ENCODE peak calls at places on chromosomes 6 and 20, in ten cellular contexts. B, T, U, A, X, G, S, L, R and N are unnamed samples.

GRCh38 chr6:134517145-134517658 is 199.3 kb upstream of the SGK1 start:
- DNase-seq in U (peak; percentile 93), A (peak; percentile 90), R (peak; percentile 87), G (peak; percentile 98), S (peak; percentile 90), X (peak; percentile 94), L (peak; percentile 75), T (peak; percentile 69), B (peak; percentile 81), N (peak; percentile 84)

GRCh38 chr6:142377112-142377848 is 75.5 kb downstream of the ADGRG6 start:
- DNase-seq in X (no peak), A (no peak), B (no peak), S (no peak), U (no peak), R (no peak), G (peak; percentile 53), L (no peak), T (no peak), N (peak; percentile 95)

GRCh38 chr6:75893058-75893775 is 144.2 kb downstream of the MYO6 start:
- DNase-seq in S (peak; percentile 83), R (no peak), L (no peak), T (peak; percentile 5), G (peak; percentile 91), A (no peak), X (peak; percentile 71), B (no peak), U (peak; percentile 79), N (peak; percentile 68)

GRCh38 chr6:47852727-47853126 is 70.9 kb downstream of the OPN5 start:
- DNase-seq in B (no peak), R (no peak), L (no peak), A (no peak), G (no peak), X (no peak), S (no peak), U (peak; percentile 2), T (no peak), N (peak; percentile 85)

GRCh38 chr6:7112741-7113313 is 5.1 kb downstream of the RREB1 start:
- DNase-seq in G (no peak), U (no peak), X (peak; percentile 64), L (no peak), S (no peak), T (no peak), R (no peak), A (no peak), B (no peak), N (peak; percentile 74)

GRCh38 chr6:128554302-128554701 is 33.9 kb upstream of the PTPRK start:
- DNase-seq in U (peak; percentile 33), G (peak; percentile 44), T (no peak), R (no peak), S (peak; percentile 14), B (no peak), A (no peak), L (no peak), X (peak; percentile 4), N (peak; percentile 52)

GRCh38 chr6:31126416-31127175 is 6.3 kb upstream of the CDSN start:
- DNase-seq in G (no peak), L (no peak), A (no peak), X (no peak), U (no peak), R (no peak), S (no peak), T (no peak), B (no peak), N (no peak)

GRCh38 chr6:105522626-105523322 is 119.9 kb upstream of the PREP start:
- DNase-seq in G (peak; percentile 40), X (no peak), A (no peak), S (peak; percentile 19), B (no peak), R (no peak), T (no peak), L (no peak), U (peak; percentile 16), N (peak; percentile 64)

GRCh38 chr6:114707081-114707480 is 364.3 kb upstream of the HS3ST5 start:
- DNase-seq in U (no peak), T (no peak), B (no peak), L (no peak), R (no peak), G (no peak), S (no peak), A (no peak), X (no peak), N (no peak)

GRCh38 chr20:33370296-33370695 is 31.0 kb downstream of the CDK5RAP1 start:
- DNase-seq in U (no peak), X (no peak), B (no peak), R (no peak), G (no peak), T (no peak), S (no peak), L (no peak), A (peak; percentile 42), N (peak; percentile 44)

GRCh38 chr20:57704245-57704644 is 5.6 kb downstream of the PMEPA1 start:
- DNase-seq in A (no peak), X (no peak), U (no peak), L (no peak), R (no peak), S (no peak), T (no peak), G (no peak), B (no peak), N (no peak)

DNA sequence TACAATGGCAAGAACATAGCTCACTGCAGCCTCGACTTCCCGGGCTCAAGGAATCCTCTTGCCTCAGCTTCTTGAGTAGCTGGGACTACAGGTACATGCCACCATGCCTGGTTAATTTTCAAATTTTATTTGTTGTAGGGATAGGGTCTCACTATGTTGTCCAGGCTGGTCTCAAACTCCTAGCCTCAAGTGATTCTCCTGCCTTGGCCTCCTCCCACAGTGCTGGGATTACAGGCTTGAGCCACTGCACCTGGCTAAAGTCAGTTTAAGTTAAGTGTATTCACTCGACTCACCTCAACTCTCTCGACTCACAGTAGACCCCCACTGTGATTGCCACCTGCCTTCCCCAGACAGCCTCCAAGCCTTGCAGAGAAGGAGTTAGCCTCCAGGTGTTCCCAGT is 40.2 kb downstream of the CEBPB start:
- DNase-seq in R (no peak), L (no peak), A (no peak), T (no peak), U (no peak), B (no peak), G (no peak), X (no peak), S (no peak), N (no peak)
- TF ChIP-seq CTCF in R (no peak), L (no peak), A (no peak), T (no peak), U (no peak), B (no peak), G (no peak), X (no peak), S (no peak), N (no peak)

DNA sequence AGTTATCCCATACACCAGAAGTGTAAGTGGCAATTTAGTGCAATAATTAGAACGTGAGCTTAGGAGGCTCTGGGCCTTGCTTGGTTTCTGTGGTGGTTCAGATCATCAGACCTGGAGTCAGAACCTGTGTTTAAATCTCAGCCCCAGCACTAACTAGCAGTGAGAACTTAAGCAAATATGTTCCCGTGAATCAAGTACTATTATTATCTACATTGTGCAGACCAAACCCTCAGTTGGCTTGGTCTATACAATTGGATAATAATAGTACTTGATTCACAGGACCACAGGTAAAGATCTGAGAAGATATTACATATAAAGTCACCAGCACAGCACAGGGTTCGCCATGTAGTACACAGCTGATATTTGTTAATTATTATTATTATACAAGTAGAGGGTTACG is 93.1 kb downstream of the SIM1 start:
- DNase-seq in S (no peak), A (no peak), G (no peak), X (no peak), R (no peak), B (no peak), U (no peak), T (no peak), L (no peak), N (no peak)
- H3K4me3 ChIP-seq in S (no peak overlapping the region), A (no peak overlapping the region), G (no peak overlapping the region), X (no peak overlapping the region), R (no peak overlapping the region), B (no peak overlapping the region), U (no peak overlapping the region), T (no peak overlapping the region), L (no peak overlapping the region), N (no peak overlapping the region)

DNA sequence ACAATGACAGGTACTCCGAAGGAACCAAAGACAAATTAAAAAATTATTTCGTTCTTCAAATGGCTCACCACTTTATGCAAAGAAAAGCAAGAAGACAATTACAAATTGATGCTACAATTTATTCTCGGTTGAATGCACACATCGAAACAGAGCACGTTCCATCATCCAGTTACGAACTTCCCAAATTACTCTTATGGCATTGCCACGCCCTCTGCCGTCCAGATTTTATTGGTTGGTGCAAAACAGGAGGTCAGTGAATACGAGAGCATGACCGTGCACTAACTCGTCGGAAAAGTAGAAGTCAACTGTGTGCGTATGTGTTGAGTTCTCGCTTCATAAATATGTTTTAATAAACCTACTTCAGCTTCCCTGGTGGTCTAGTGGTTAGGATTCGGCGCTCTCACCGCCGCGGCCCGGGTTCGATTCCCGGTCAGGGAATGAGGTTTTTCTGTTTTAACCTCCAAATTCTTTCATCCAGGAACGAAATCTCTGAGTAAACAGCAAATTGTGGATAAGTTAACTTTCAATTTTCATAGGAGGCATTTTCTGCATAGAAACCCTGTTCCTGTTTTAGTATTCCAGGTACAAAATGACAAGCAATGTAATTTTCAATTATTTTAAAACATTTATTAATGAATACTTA is 23.2 kb downstream of the ZNF311 start:
- DNase-seq in T (peak; percentile 27), U (peak; percentile 87), B (peak; percentile 89), G (peak; percentile 94), L (peak; percentile 92), S (peak; percentile 92), R (peak; percentile 76), X (peak; percentile 95), A (peak; percentile 95), N (peak; percentile 87)
- TF ChIP-seq CTCF in T (no peak), U (no peak), B (no peak), G (no peak), L (no peak), S (no peak), R (peak; percentile 17), X (no peak), A (no peak), N (no peak)

GRCh38 chr6:27143474-27144026 is 104.0 kb upstream of the PRSS16 start:
- DNase-seq in U (no peak), S (no peak), A (no peak), T (no peak), B (no peak), R (no peak), X (no peak), L (no peak), G (no peak), N (no peak)
- H3K4me3 ChIP-seq in U (no peak overlapping the region), S (no peak overlapping the region), A (no peak overlapping the region), T (peak overlapping the region; percentile 67), B (no peak overlapping the region), R (no peak overlapping the region), X (peak overlapping the region; percentile 16), L (no peak overlapping the region), G (no peak overlapping the region), N (no peak overlapping the region)

GRCh38 chr20:14189794-14190402 is 147.5 kb downstream of the FLRT3 start:
- DNase-seq in R (no peak), A (no peak), S (peak; percentile 54), T (peak; percentile 12), B (no peak), U (peak; percentile 72), L (no peak), X (peak; percentile 37), G (peak; percentile 79), N (peak; percentile 68)
- TF ChIP-seq CTCF in R (no peak), A (no peak), S (peak; percentile 50), T (peak; percentile 69), B (no peak), U (peak; percentile 45), L (no peak), X (peak; percentile 38), G (peak; percentile 62), N (peak; percentile 55)